ENCODE peak calls at places on chromosomes 1 and 21, in four cellular contexts. G, W, V and X are unnamed samples.

GRCh38 chr1:245129321-245129720 is 25.5 kb upstream of the KIF26B start:
- DNase-seq in G (no peak), W (no peak), V (no peak), X (no peak)

GRCh38 chr1:244318512-244318911 is 133.2 kb downstream of the ADSS2 start:
- DNase-seq in G (no peak), W (no peak), V (no peak), X (no peak)

GRCh38 chr1:20483098-20483832 is 2.7 kb downstream of the CAMK2N1 start:
- DNase-seq in G (no peak), W (no peak), V (peak; percentile 10), X (no peak)

GRCh38 chr1:54271341-54271740 is 71.4 kb downstream of the MRPL37 start:
- DNase-seq in G (no peak), W (no peak), V (no peak), X (no peak)

GRCh38 chr1:118985611-118986290 is 2.4 kb downstream of the TBX15 start:
- DNase-seq in G (no peak), W (no peak), V (peak; percentile 84), X (no peak)

GRCh38 chr1:204480515-204480914 is 14.1 kb downstream of the PIK3C2B start:
- DNase-seq in G (no peak), W (no peak), V (no peak), X (no peak)

GRCh38 chr21:28378026-28378425 is 614.7 kb downstream of the LTN1 start:
- DNase-seq in G (no peak), W (no peak), V (no peak), X (no peak)

GRCh38 chr1:234893725-234894630 is 234.7 kb downstream of the TOMM20 start:
- DNase-seq in G (no peak), W (no peak), V (peak; percentile 39), X (no peak)

GRCh38 chr1:222792744-222793143 is 22.1 kb upstream of the DISP1 start:
- DNase-seq in G (no peak), W (no peak), V (no peak), X (no peak)

GRCh38 chr21:36981977-36982700 is 15.7 kb upstream of the HLCS start:
- DNase-seq in G (no peak), W (no peak), V (no peak), X (no peak)

GRCh38 chr1:26833432-26834405 is 7.2 kb downstream of the ZDHHC18 start:
- DNase-seq in G (peak; percentile 77), W (no peak), V (no peak), X (peak; percentile 64)

GRCh38 chr1:63615809-63616420 is 22.7 kb downstream of the PGM1 start:
- DNase-seq in G (no peak), W (no peak), V (peak; percentile 69), X (peak; percentile 54)

GRCh38 chr1:151007853-151008243 is 401 bp upstream of the PRUNE1 start:
- DNase-seq in G (no peak), W (no peak), V (no peak), X (no peak)
- H3K27ac ChIP-seq in G (peak overlapping the region; percentile 88), W (peak overlapping the region; percentile 86), V (peak overlapping the region; percentile 79), X (peak overlapping the region; percentile 89)

GRCh38 chr1:159007734-159008133 is 2.0 kb upstream of the IFI16 start:
- DNase-seq in G (no peak), W (no peak), V (no peak), X (no peak)

GRCh38 chr1:159010398-159010797 is 691 bp downstream of the IFI16 start:
- DNase-seq in G (no peak), W (no peak), V (no peak), X (no peak)

GRCh38 chr1:159009704-159010361 is at the start of gene IFI16:
- DNase-seq in G (no peak), W (no peak), V (peak; percentile 86), X (no peak)

GRCh38 chr1:159008744-159009188 is 941 bp upstream of the IFI16 start:
- DNase-seq in G (no peak), W (no peak), V (peak; percentile 31), X (no peak)

GRCh38 chr1:159009287-159009686 is 420 bp upstream of the IFI16 start:
- DNase-seq in G (no peak), W (no peak), V (no peak), X (no peak)
- H3K4me3 ChIP-seq in G (peak overlapping the region; percentile 49), W (peak overlapping the region; percentile 44), V (peak overlapping the region; percentile 48), X (peak overlapping the region; percentile 67)

GRCh38 chr1:39378377-39378776 is 113.1 kb upstream of the BMP8A start:
- DNase-seq in G (no peak), W (no peak), V (no peak), X (no peak)
- H3K27ac ChIP-seq in G (no peak overlapping the region), W (no peak overlapping the region), V (no peak overlapping the region), X (no peak overlapping the region)

GRCh38 chr1:201946224-201946908 is at the start of gene LMOD1:
- DNase-seq in G (peak; percentile 65), W (peak; percentile 93), V (peak; percentile 81), X (peak; percentile 85)

GRCh38 chr1:201945157-201945556 is 1.2 kb downstream of the LMOD1 start:
- DNase-seq in G (no peak), W (no peak), V (peak; percentile 33), X (no peak)

GRCh38 chr1:201945863-201946223 is 505 bp downstream of the LMOD1 start:
- DNase-seq in G (no peak), W (no peak), V (no peak), X (no peak)

GRCh38 chr1:201944002-201944401 is 2.3 kb downstream of the LMOD1 start:
- DNase-seq in G (no peak), W (no peak), V (no peak), X (no peak)

GRCh38 chr1:201944639-201945038 is 1.7 kb downstream of the LMOD1 start:
- DNase-seq in G (no peak), W (no peak), V (no peak), X (no peak)
- H3K4me3 ChIP-seq in G (peak overlapping the region; percentile 39), W (peak overlapping the region; percentile 75), V (no peak overlapping the region), X (peak overlapping the region; percentile 84)

GRCh38 chr1:33014464-33015170 is 22.1 kb downstream of the AK2 start:
- DNase-seq in G (no peak), W (no peak), V (no peak), X (no peak)
- H3K27ac ChIP-seq in G (no peak overlapping the region), W (no peak overlapping the region), V (no peak overlapping the region), X (no peak overlapping the region)

GRCh38 chr1:13701274-13701650 is 1.3 kb downstream of the PRDM2 start:
- DNase-seq in G (no peak), W (no peak), V (no peak), X (no peak)
- H3K4me3 ChIP-seq in G (peak overlapping the region; percentile 56), W (peak overlapping the region; percentile 62), V (peak overlapping the region; percentile 78), X (peak overlapping the region; percentile 79)